ENCODE peak calls at places on chromosomes 1 and 21, in eight cellular contexts. T is mesenteric fat pad; Y is ELR; I is effector CD4-positive, alpha-beta T cell; M is dermis microvascular lymphatic vessel endothelial cell; V is SK-N-SH; K is ovary; E is heart right ventricle. B is an unnamed sample.

GRCh38 chr1:230800891-230801290 is 53.7 kb downstream of the CAPN9 start:
- DNase-seq in T (no peak), M (no peak), E (no peak), I (no peak), K (no peak), V (no peak), Y (no peak), B (no peak)

GRCh38 chr21:43609501-43610340 is 49.6 kb downstream of the HSF2BP start:
- DNase-seq in I (no peak), Y (peak), V (peak), E (no peak), T (no peak), K (peak), M (peak), B (no peak)

GRCh38 chr1:22507582-22507981 is 55.7 kb upstream of the EPHA8 start:
- DNase-seq in V (no peak), T (no peak), M (no peak), E (no peak), Y (no peak), K (no peak), I (no peak), B (no peak)

GRCh38 chr21:36155603-36156338 is 853 bp upstream of the DOP1B start:
- DNase-seq in M (no peak), T (no peak), I (no peak), E (peak), V (no peak), Y (no peak), K (peak), B (peak)

GRCh38 chr1:20507248-20507563 is 745 bp downstream of the MUL1 start:
- DNase-seq in V (no peak), Y (no peak), M (no peak), I (no peak), E (no peak), K (no peak), T (no peak), B (no peak)

GRCh38 chr1:207893737-207894582 is 17.0 kb downstream of the CD34 start:
- DNase-seq in M (peak), E (no peak), T (no peak), I (no peak), K (no peak), V (no peak), Y (no peak), B (no peak)

GRCh38 chr1:78176448-78176847 is 130.7 kb downstream of the GIPC2 start:
- DNase-seq in K (no peak), Y (peak), M (no peak), V (no peak), T (no peak), I (no peak), E (no peak), B (no peak)

GRCh38 chr1:14668448-14669029 is 70.1 kb downstream of the KAZN start:
- DNase-seq in M (no peak), Y (no peak), I (no peak), E (no peak), T (no peak), K (no peak), V (no peak), B (no peak)

GRCh38 chr1:229438021-229438420 is 4.1 kb upstream of the ACTA1 start:
- DNase-seq in V (no peak), M (no peak), T (no peak), I (no peak), K (no peak), Y (no peak), E (no peak), B (no peak)

GRCh38 chr1:43866201-43866600 is 67.4 kb upstream of the ARTN start:
- DNase-seq in T (no peak), I (no peak), V (no peak), K (no peak), Y (no peak), E (no peak), M (no peak), B (no peak)

GRCh38 chr1:48543854-48544253 is 71.8 kb upstream of the SPATA6 start:
- DNase-seq in Y (no peak), V (no peak), I (no peak), K (no peak), E (no peak), T (no peak), M (no peak), B (no peak)

GRCh38 chr21:41210405-41211040 is 42.6 kb downstream of the BACE2 start:
- DNase-seq in V (no peak), K (no peak), Y (no peak), T (no peak), M (no peak), I (no peak), E (no peak), B (no peak)

GRCh38 chr1:15459771-15460719 is 3.5 kb downstream of the CELA2A start:
- DNase-seq in E (no peak), V (peak), T (no peak), K (no peak), I (no peak), M (no peak), Y (peak), B (no peak)

GRCh38 chr1:100443739-100444571 is 91.6 kb downstream of the CDC14A start:
- DNase-seq in M (peak), T (no peak), K (no peak), E (no peak), V (no peak), I (peak), Y (peak), B (no peak)

B was measured in T-helper 9 cell.